ENCODE peak calls at places on chromosomes 6 and 20, in five cellular contexts. Y is GM23248, X is GM23338, E is PC-3, P is SK-N-SH. S is an unnamed sample.

GRCh38 chr6:170423030-170423429 is 116.5 kb downstream of the FAM120B start:
- DNase-seq in Y (no peak), X (peak; percentile 89), E (no peak), P (peak; percentile 63), S (no peak)

GRCh38 chr6:85747654-85748053 is 105.0 kb upstream of the SYNCRIP start:
- DNase-seq in Y (peak; percentile 73), X (no peak), E (peak; percentile 88), P (no peak), S (peak; percentile 22)

GRCh38 chr6:34484899-34485298 is 19.0 kb downstream of the PACSIN1 start:
- DNase-seq in Y (no peak), X (no peak), E (peak; percentile 90), P (no peak), S (peak; percentile 18)

GRCh38 chr6:15505463-15505918 is 157.3 kb downstream of the DTNBP1 start:
- DNase-seq in Y (no peak), X (no peak), E (no peak), P (no peak), S (no peak)

GRCh38 chr6:170358496-170358895 is 51.9 kb downstream of the FAM120B start:
- DNase-seq in Y (peak; percentile 23), X (no peak), E (no peak), P (no peak), S (no peak)

GRCh38 chr6:4848382-4849068 is 72.3 kb downstream of the CDYL start:
- DNase-seq in Y (peak; percentile 5), X (peak; percentile 80), E (peak; percentile 55), P (no peak), S (peak; percentile 55)

GRCh38 chr6:73216859-73217258 is 8.4 kb downstream of the KHDC1L start:
- DNase-seq in Y (no peak), X (no peak), E (no peak), P (no peak), S (no peak)

GRCh38 chr6:136726837-136727557 is 65.3 kb downstream of the MAP3K5 start:
- DNase-seq in Y (no peak), X (no peak), E (no peak), P (no peak), S (no peak)

GRCh38 chr6:25916789-25917490 is 13.6 kb downstream of the SLC17A2 start:
- DNase-seq in Y (no peak), X (no peak), E (no peak), P (no peak), S (no peak)

GRCh38 chr20:45934587-45935415 is at the start of gene PCIF1:
- DNase-seq in Y (peak; percentile 99), X (peak; percentile 99), E (peak; percentile 99), P (peak; percentile 98), S (peak; percentile 99)

GRCh38 chr6:133594551-133594950 is 294.4 kb upstream of the TCF21 start:
- DNase-seq in Y (peak; percentile 28), X (no peak), E (peak; percentile 33), P (no peak), S (no peak)

GRCh38 chr6:129795261-129795660 is 65.9 kb downstream of the TMEM244 start:
- DNase-seq in Y (peak; percentile 16), X (no peak), E (no peak), P (no peak), S (no peak)

GRCh38 chr20:14142171-14142570 is 146.9 kb downstream of the MACROD2 start:
- DNase-seq in Y (peak; percentile 62), X (peak; percentile 88), E (peak; percentile 75), P (peak; percentile 66), S (peak; percentile 85)

GRCh38 chr6:109075934-109076333 is 18.7 kb downstream of the SESN1 start:
- DNase-seq in Y (peak; percentile 82), X (no peak), E (peak; percentile 10), P (no peak), S (no peak)

GRCh38 chr6:125746731-125747588 is 2.5 kb upstream of the HEY2 start:
- DNase-seq in Y (peak; percentile 50), X (peak; percentile 97), E (peak; percentile 7), P (no peak), S (peak; percentile 62)

GRCh38 chr6:128725271-128726233 is 157.4 kb upstream of the LAMA2 start:
- DNase-seq in Y (peak; percentile 60), X (peak; percentile 79), E (peak; percentile 55), P (peak; percentile 5), S (peak; percentile 64)

GRCh38 chr20:47318596-47319516 is 37.6 kb downstream of the ZMYND8 start:
- DNase-seq in Y (peak; percentile 87), X (peak; percentile 83), E (peak; percentile 67), P (peak; percentile 42), S (peak; percentile 79)

GRCh38 chr20:474581-474980 is 12.2 kb upstream of the TBC1D20 start:
- DNase-seq in Y (no peak), X (no peak), E (no peak), P (no peak), S (no peak)

GRCh38 chr6:39037082-39037487 is 11.5 kb upstream of the GLP1R start:
- DNase-seq in Y (no peak), X (no peak), E (no peak), P (no peak), S (no peak)

GRCh38 chr6:105769987-105770386 is 316.1 kb upstream of the PRDM1 start:
- DNase-seq in Y (peak; percentile 87), X (no peak), E (peak; percentile 82), P (no peak), S (no peak)

GRCh38 chr6:105587349-105588115 is 184.7 kb upstream of the PREP start:
- DNase-seq in Y (peak; percentile 93), X (no peak), E (peak; percentile 84), P (no peak), S (no peak)

GRCh38 chr6:42104095-42104806 is 38.2 kb downstream of the C6orf132 start:
- DNase-seq in Y (no peak), X (peak; percentile 90), E (no peak), P (no peak), S (peak; percentile 78)

GRCh38 chr20:26214991-26215390 is 518.3 kb upstream of the ZNF337 start:
- DNase-seq in Y (peak; percentile 30), X (no peak), E (no peak), P (no peak), S (no peak)

GRCh38 chr6:54778731-54779130 is 67.8 kb upstream of the FAM83B start:
- DNase-seq in Y (no peak), X (no peak), E (no peak), P (no peak), S (no peak)

GRCh38 chr6:130367767-130368166 is 1.9 kb downstream of the TMEM200A start:
- DNase-seq in Y (no peak), X (no peak), E (no peak), P (no peak), S (no peak)

GRCh38 chr6:13919861-13920260 is 4.9 kb upstream of the RNF182 start:
- DNase-seq in Y (no peak), X (no peak), E (no peak), P (no peak), S (no peak)

GRCh38 chr6:30093951-30094350 is 18.4 kb upstream of the RNF39 start:
- DNase-seq in Y (no peak), X (no peak), E (no peak), P (no peak), S (no peak)

DNA sequence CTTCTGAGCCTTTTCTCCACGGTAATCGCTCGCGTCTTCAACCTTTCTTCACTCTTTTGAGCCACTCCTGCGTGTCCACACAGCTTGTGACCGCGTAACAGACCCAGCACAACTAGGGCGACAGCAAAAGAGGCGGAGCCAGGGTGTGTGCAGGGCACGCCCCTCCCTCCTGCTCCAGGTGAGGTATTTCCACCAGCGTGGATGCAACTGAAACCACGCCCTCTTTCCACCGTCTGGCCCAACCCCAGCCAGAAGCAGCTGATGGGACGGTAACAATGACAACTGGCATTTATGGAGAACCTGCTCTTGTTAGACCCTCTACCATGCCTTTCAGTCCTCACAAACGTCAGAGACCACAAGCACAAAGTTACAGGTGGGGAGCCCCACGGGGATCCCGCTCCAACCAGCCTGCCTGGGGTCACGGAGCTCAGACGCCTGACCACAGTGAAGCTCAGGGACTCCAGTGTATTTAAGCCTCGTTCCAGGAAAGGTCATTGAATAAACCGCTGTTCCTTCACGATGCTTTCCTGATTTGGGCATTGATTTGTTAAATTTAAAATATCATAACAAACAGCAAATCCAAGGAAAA is 2.0 kb downstream of the PXDC1 start:
- DNase-seq in Y (no peak), X (peak; percentile 41), E (peak; percentile 63), P (no peak), S (peak; percentile 85)
- H3K4me3 ChIP-seq in Y (peak overlapping the region; percentile 86), X (peak overlapping the region; percentile 75), E (peak overlapping the region; percentile 80), P (peak overlapping the region; percentile 70), S (peak overlapping the region; percentile 95)

GRCh38 chr6:27476090-27476489 is 3.2 kb upstream of the ZNF184 start:
- DNase-seq in Y (no peak), X (no peak), E (no peak), P (no peak), S (no peak)
- H3K9me2 ChIP-seq in Y (no peaks in the 10 kb centered on the region), X (no peaks in the 10 kb centered on the region), E (no peaks in the 10 kb centered on the region), P (no peaks in the 10 kb centered on the region), S (no peaks in the 10 kb centered on the region)

GRCh38 chr20:48682529-48683385 is 145.0 kb downstream of the PREX1 start:
- DNase-seq in Y (peak; percentile 93), X (peak; percentile 79), E (no peak), P (peak; percentile 93), S (peak; percentile 90)
- H3K4me3 ChIP-seq in Y (peak overlapping the region; percentile 32), X (peak overlapping the region; percentile 23), E (no peak overlapping the region), P (peak overlapping the region; percentile 46), S (no peak overlapping the region)

GRCh38 chr6:104505838-104506237 is 353.9 kb downstream of the HACE1 start:
- DNase-seq in Y (no peak), X (no peak), E (no peak), P (no peak), S (no peak)
- H3K9me2 ChIP-seq in Y (no peaks in the 10 kb centered on the region), X (no peaks in the 10 kb centered on the region), E (no peaks in the 10 kb centered on the region), P (no peaks in the 10 kb centered on the region), S (no peaks in the 10 kb centered on the region)